ENCODE peak calls at places on chromosomes 3 and 15, in seven cellular contexts. W is neuronal stem cell, C is keratinocyte, G is astrocyte, V is hepatocyte, Y is neural progenitor cell, D is PC-3. T is an unnamed sample. For H3K9me3, the result is how much of the 10 kb centered on the place peaks cover.

GRCh38 chr15:60407406-60407805 is 9.6 kb upstream of the ANXA2 start:
- DNase-seq in W (no peak), C (peak), G (peak), V (no peak), Y (no peak), D (peak), T (peak)

GRCh38 chr15:95025924-95026728 is 794.8 kb downstream of the MCTP2 start:
- DNase-seq in W (peak), C (no peak), G (no peak), V (peak), Y (peak), D (peak), T (no peak)

GRCh38 chr3:139310474-139310933 is 33.3 kb upstream of the MRPS22 start:
- DNase-seq in W (no peak), C (no peak), G (peak), V (no peak), Y (no peak), D (peak), T (peak)

GRCh38 chr3:129795596-129795995 is 97.9 kb downstream of the TMCC1 start:
- DNase-seq in W (no peak), C (peak), G (peak), V (peak), Y (no peak), D (peak), T (peak)

GRCh38 chr15:99181544-99181943 is 67.8 kb downstream of the TTC23 start:
- DNase-seq in W (no peak), C (no peak), G (no peak), V (no peak), Y (no peak), D (no peak), T (no peak)

GRCh38 chr15:98813956-98814355 is 165.6 kb downstream of the IGF1R start:
- DNase-seq in W (no peak), C (no peak), G (no peak), V (no peak), Y (no peak), D (no peak), T (no peak)

GRCh38 chr3:43932921-43933320 is 242.2 kb downstream of the ABHD5 start:
- DNase-seq in W (no peak), C (no peak), G (no peak), V (peak), Y (no peak), D (peak), T (no peak)

GRCh38 chr15:42137461-42138261 is 18.8 kb downstream of the PLA2G4F start:
- DNase-seq in W (peak), C (no peak), G (peak), V (peak), Y (peak), D (peak), T (no peak)

GRCh38 chr3:52345521-52346110 is 29.5 kb downstream of the DNAH1 start:
- DNase-seq in W (no peak), C (no peak), G (no peak), V (no peak), Y (no peak), D (peak), T (no peak)

GRCh38 chr15:52295421-52295991 is at the start of gene MYO5C:
- DNase-seq in W (peak), C (no peak), G (peak), V (peak), Y (peak), D (peak), T (peak)

GRCh38 chr3:143535994-143536784 is 312.1 kb downstream of the SLC9A9 start:
- DNase-seq in W (no peak), C (no peak), G (no peak), V (no peak), Y (no peak), D (no peak), T (no peak)

GRCh38 chr3:174540081-174540480 is 319.1 kb upstream of the NAALADL2 start:
- DNase-seq in W (no peak), C (no peak), G (no peak), V (no peak), Y (peak), D (no peak), T (no peak)

GRCh38 chr15:96345560-96346389 is 15.3 kb downstream of the NR2F2 start:
- DNase-seq in W (no peak), C (no peak), G (no peak), V (peak), Y (peak), D (peak), T (no peak)

GRCh38 chr3:25007974-25008658 is 419.9 kb upstream of the RARB start:
- DNase-seq in W (no peak), C (no peak), G (peak), V (peak), Y (no peak), D (no peak), T (no peak)

GRCh38 chr3:164459526-164460151 is 618.7 kb downstream of the SI start:
- DNase-seq in W (no peak), C (no peak), G (no peak), V (peak), Y (no peak), D (no peak), T (no peak)

GRCh38 chr3:102122527-102122926 is 273.2 kb downstream of the NFKBIZ start:
- DNase-seq in W (no peak), C (no peak), G (no peak), V (no peak), Y (no peak), D (no peak), T (no peak)

GRCh38 chr3:129829640-129830039 is 63.9 kb downstream of the TMCC1 start:
- DNase-seq in W (peak), C (peak), G (peak), V (peak), Y (peak), D (peak), T (peak)

GRCh38 chr3:21326704-21327103 is 424.3 kb downstream of the ZNF385D start:
- DNase-seq in W (peak), C (no peak), G (peak), V (no peak), Y (peak), D (no peak), T (no peak)

GRCh38 chr15:23860290-23860751 is 173.2 kb upstream of the NDN start:
- DNase-seq in W (no peak), C (no peak), G (no peak), V (no peak), Y (peak), D (no peak), T (no peak)

GRCh38 chr3:134651347-134652041 is 672 bp upstream of the KY start:
- DNase-seq in W (no peak), C (no peak), G (peak), V (peak), Y (peak), D (no peak), T (no peak)

GRCh38 chr15:88465633-88466219 is 1.5 kb downstream of the MRPL46 start:
- DNase-seq in W (no peak), C (no peak), G (peak), V (peak), Y (no peak), D (peak), T (peak)

GRCh38 chr3:55678521-55679216 is 191.6 kb upstream of the WNT5A start:
- DNase-seq in W (no peak), C (no peak), G (no peak), V (no peak), Y (no peak), D (no peak), T (no peak)

GRCh38 chr3:187678869-187679268 is 8.7 kb upstream of the SST start:
- DNase-seq in W (peak), C (no peak), G (peak), V (peak), Y (peak), D (peak), T (peak)

GRCh38 chr3:186772886-186773417 is 10.4 kb upstream of the EIF4A2 start:
- DNase-seq in W (no peak), C (no peak), G (peak), V (peak), Y (peak), D (no peak), T (no peak)

GRCh38 chr3:31181661-31182060 is 287.2 kb upstream of the GADL1 start:
- DNase-seq in W (no peak), C (no peak), G (no peak), V (no peak), Y (no peak), D (no peak), T (no peak)

GRCh38 chr3:8212794-8213193 is 288.8 kb upstream of the LMCD1 start:
- DNase-seq in W (no peak), C (no peak), G (no peak), V (no peak), Y (no peak), D (no peak), T (no peak)

GRCh38 chr3:13853256-13853977 is 26.5 kb downstream of the WNT7A start:
- DNase-seq in W (no peak), C (no peak), G (no peak), V (no peak), Y (no peak), D (no peak), T (no peak)

GRCh38 chr15:58486564-58486963 is 54.8 kb downstream of the LIPC start:
- DNase-seq in W (no peak), C (no peak), G (no peak), V (no peak), Y (no peak), D (no peak), T (no peak)

GRCh38 chr15:90205050-90205848 is 4.1 kb downstream of the SEMA4B start:
- DNase-seq in W (no peak), C (no peak), G (no peak), V (no peak), Y (no peak), D (no peak), T (no peak)

GRCh38 chr15:57327985-57328471 is 48.3 kb upstream of the CGNL1 start:
- DNase-seq in W (no peak), C (no peak), G (peak), V (no peak), Y (no peak), D (no peak), T (no peak)

DNA sequence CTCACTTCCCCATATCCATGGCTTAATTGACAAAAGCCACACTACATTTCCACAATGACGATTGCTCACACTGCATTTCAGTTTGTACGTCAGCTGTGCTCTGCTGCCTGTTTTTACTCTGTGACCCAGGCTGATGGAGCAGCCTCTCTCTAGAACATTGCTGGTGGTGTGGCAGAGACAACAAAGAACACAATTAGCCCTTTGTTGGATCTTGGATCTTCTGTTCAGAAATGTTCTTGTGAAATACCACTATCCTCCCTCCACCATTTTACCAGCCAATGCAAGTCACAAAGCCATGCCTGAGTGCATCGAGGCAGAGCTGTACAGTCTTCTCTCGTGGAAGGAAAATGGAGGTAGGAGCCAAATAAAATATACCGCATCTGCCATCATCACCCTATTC is 56.9 kb upstream of the TBC1D5 start:
- DNase-seq in W (no peak), C (no peak), G (no peak), V (no peak), Y (no peak), D (no peak), T (no peak)
- H3K4me3 ChIP-seq in W (no peak), C (no peak), G (no peak), V (no peak), Y (no peak), D (no peak), T (no peak)

DNA sequence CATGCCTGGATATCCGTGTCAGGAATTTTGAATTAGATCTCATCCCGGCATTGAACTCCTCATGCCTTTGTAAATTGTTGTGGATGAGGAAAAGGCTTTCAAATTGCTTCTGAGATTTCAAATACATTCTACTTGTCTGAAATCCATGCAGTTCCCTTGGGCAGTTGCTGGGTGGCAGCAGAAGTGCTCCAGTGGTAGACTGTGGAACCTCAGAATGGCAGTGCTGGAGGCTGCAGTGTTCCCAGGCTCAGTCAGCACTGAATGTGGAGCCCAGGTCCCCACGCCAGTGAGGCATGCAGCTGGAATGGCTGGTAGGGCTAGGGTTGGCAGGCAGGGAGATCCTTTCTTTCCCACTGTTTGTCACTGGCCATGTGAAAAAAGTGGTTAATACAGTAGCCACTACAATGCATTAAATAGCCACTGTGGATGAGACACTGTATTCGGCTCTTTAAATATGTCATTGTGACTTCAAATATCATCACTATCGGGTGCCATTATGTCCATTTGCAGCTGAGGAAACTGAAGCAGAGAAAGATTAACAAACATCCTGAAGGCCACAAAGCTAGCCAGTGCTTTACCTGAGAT is 98.6 kb downstream of the TPRG1 start:
- DNase-seq in W (no peak), C (peak), G (peak), V (peak), Y (peak), D (peak), T (peak)
- H3K4me2 ChIP-seq in W (no peak), C (no peak), G (no peak), V (no peak), Y (no peak), D (peak), T (no peak)

DNA sequence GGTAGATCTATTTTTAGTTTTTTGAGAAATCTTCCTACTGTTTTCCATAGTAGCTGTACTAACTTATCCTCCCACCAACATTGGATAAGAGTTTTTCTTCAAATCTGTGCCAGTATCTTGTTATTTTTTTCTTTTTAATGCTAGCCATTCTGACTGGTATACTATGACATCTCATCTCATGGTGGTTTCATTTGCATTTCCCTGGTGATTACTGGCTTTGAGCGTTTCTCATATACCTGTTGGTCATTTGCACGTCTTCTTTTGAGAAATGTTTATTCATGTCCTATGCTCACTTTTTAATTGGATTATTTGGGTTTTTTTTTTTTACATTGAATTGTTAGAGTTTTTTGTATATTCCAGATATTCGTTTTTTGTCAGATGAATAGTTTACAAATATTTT is 398.1 kb downstream of the OCA2 start:
- DNase-seq in W (no peak), C (no peak), G (no peak), V (no peak), Y (no peak), D (no peak), T (no peak)
- H3K9me3 ChIP-seq in W (under half), C (under half), G (under half), V (under half), Y (under half), D (under half), T (under half)

DNA sequence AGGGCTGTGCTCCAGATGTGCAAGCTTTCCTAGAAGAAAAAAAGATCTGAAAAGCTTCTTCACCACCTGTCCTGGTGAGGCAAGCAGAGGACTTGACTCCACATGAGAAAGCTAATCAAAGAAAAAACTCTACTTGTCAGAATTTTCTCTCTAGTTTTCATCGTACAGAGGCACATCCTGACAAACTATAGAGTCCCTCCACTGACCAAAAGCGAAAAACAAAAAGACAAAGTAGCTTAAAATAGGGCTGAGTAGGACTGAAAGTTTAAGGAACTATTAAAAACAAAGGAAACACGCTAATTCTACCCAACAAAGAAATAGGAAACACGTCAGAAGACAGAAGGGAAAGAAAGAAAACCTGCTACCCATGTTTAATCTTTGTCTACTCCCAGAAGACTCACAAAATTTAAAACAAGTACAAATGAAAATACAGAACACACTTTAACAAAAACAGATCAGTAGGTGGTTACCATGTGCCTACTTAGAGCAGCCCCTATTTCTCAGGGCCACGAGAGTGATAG is 26.5 kb downstream of the NANOGP8 start:
- DNase-seq in W (no peak), C (no peak), G (no peak), V (no peak), Y (no peak), D (no peak), T (no peak)
- H3K4me3 ChIP-seq in W (no peak), C (no peak), G (no peak), V (no peak), Y (no peak), D (no peak), T (no peak)

GRCh38 chr15:64717130-64717529 is 58.3 kb downstream of the RBPMS2 start:
- DNase-seq in W (no peak), C (no peak), G (no peak), V (no peak), Y (no peak), D (no peak), T (no peak)
- H3K4me2 ChIP-seq in W (no peak), C (no peak), G (no peak), V (no peak), Y (no peak), D (no peak), T (no peak)

GRCh38 chr3:147398841-147399534 is 7.4 kb downstream of the ZIC4 start:
- DNase-seq in W (no peak), C (no peak), G (no peak), V (no peak), Y (no peak), D (peak), T (no peak)

GRCh38 chr3:147395975-147396708 is 10.2 kb downstream of the ZIC4 start:
- DNase-seq in W (no peak), C (no peak), G (no peak), V (no peak), Y (peak), D (no peak), T (no peak)

GRCh38 chr3:147397911-147398809 is 8.2 kb downstream of the ZIC4 start:
- DNase-seq in W (peak), C (no peak), G (no peak), V (no peak), Y (peak), D (no peak), T (no peak)

GRCh38 chr3:147396709-147397046 is 9.7 kb downstream of the ZIC4 start:
- DNase-seq in W (no peak), C (no peak), G (no peak), V (no peak), Y (no peak), D (no peak), T (no peak)

GRCh38 chr3:147397155-147397888 is 9.0 kb downstream of the ZIC4 start:
- DNase-seq in W (no peak), C (no peak), G (peak), V (no peak), Y (peak), D (no peak), T (no peak)
- H3K9me3 ChIP-seq in W (under half), C (under half), G (under half), V (under half), Y (under half), D (under half), T (under half)

GRCh38 chr15:85026304-85027032 is 44.8 kb downstream of the PDE8A start:
- DNase-seq in W (no peak), C (no peak), G (no peak), V (no peak), Y (no peak), D (no peak), T (no peak)
- H3K4me3 ChIP-seq in W (no peak), C (no peak), G (no peak), V (no peak), Y (no peak), D (no peak), T (no peak)

DNA sequence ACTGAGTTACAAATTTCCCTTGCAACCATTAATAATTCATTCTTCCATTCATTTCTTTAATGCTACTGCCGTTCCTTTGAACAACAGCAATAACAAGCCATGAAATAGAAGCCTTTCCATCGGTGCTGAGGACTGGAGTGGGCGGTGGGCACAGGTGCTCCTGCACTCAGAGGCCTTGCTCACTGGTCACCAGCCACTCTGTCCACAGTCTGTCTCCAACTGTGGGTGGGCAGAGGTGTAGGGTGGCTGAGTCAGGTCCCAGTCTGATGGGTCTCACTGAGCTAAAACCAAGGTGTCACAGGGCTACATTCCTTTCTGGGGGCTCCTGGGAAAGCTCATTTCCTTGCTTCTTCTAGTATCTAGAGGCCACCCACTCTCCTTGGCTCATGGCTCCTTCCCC is 6.3 kb upstream of the FAM3D start:
- DNase-seq in W (no peak), C (no peak), G (no peak), V (no peak), Y (no peak), D (no peak), T (no peak)
- H3K4me2 ChIP-seq in W (no peak), C (no peak), G (no peak), V (no peak), Y (no peak), D (no peak), T (no peak)